ENCODE peak calls at places on chromosome 10, in seven cellular contexts. Q is body of pancreas; R is fibroblast of mammary gland; P is breast epithelium; H is AG09309; V is AG04450; A is CD4-positive, alpha-beta memory T cell. B is an unnamed sample.

GRCh38 chr10:92691591-92692084 is 1.9 kb downstream of the HHEX start:
- DNase-seq in Q (peak; percentile 60), R (no peak), P (no peak), H (no peak), V (no peak), A (peak; percentile 7), B (no peak)

GRCh38 chr10:51700228-51700835 is 937 bp upstream of the CSTF2T start:
- DNase-seq in Q (peak; percentile 81), R (no peak), P (no peak), H (no peak), V (no peak), A (peak; percentile 16), B (peak; percentile 32)

GRCh38 chr10:53209941-53210611 is 437.5 kb upstream of the MBL2 start:
- DNase-seq in Q (no peak), R (peak; percentile 0), P (no peak), H (no peak), V (no peak), A (no peak), B (peak; percentile 0)

GRCh38 chr10:66604195-66604594 is 321.6 kb upstream of the LRRTM3 start:
- DNase-seq in Q (no peak), R (no peak), P (no peak), H (no peak), V (no peak), A (no peak), B (no peak)

GRCh38 chr10:50469778-50470193 is 154.0 kb downstream of the SGMS1 start:
- DNase-seq in Q (no peak), R (no peak), P (no peak), H (no peak), V (no peak), A (no peak), B (no peak)

GRCh38 chr10:88792656-88793055 is 9.9 kb upstream of the LIPM start:
- DNase-seq in Q (peak; percentile 65), R (peak; percentile 75), P (no peak), H (peak; percentile 37), V (no peak), A (no peak), B (peak; percentile 69)

GRCh38 chr10:78458983-78459638 is 425.4 kb downstream of the RPS24 start:
- DNase-seq in Q (peak; percentile 74), R (peak; percentile 68), P (no peak), H (peak; percentile 35), V (peak; percentile 21), A (no peak), B (peak; percentile 91)

GRCh38 chr10:133080683-133081040 is 7.1 kb upstream of the ADGRA1 start:
- DNase-seq in Q (no peak), R (no peak), P (no peak), H (no peak), V (no peak), A (no peak), B (no peak)

GRCh38 chr10:44956717-44957706 is 2.6 kb upstream of the RASSF4 start:
- DNase-seq in Q (no peak), R (no peak), P (no peak), H (no peak), V (no peak), A (no peak), B (no peak)

GRCh38 chr10:3681642-3682554 is 103.1 kb downstream of the KLF6 start:
- DNase-seq in Q (peak; percentile 25), R (no peak), P (no peak), H (no peak), V (no peak), A (no peak), B (no peak)

GRCh38 chr10:89783406-89783805 is 82.0 kb downstream of the KIF20B start:
- DNase-seq in Q (no peak), R (no peak), P (no peak), H (no peak), V (no peak), A (no peak), B (peak; percentile 16)

GRCh38 chr10:115857856-115858255 is 415.1 kb downstream of the GFRA1 start:
- DNase-seq in Q (no peak), R (peak; percentile 54), P (no peak), H (peak; percentile 38), V (no peak), A (no peak), B (peak; percentile 26)

GRCh38 chr10:91579351-91579985 is 53.4 kb downstream of the PPP1R3C start:
- DNase-seq in Q (no peak), R (no peak), P (no peak), H (no peak), V (no peak), A (no peak), B (peak; percentile 79)

GRCh38 chr10:3867454-3868273 is 82.7 kb upstream of the KLF6 start:
- DNase-seq in Q (no peak), R (peak; percentile 58), P (no peak), H (no peak), V (no peak), A (no peak), B (no peak)

GRCh38 chr10:91042069-91042468 is 121.2 kb upstream of the ANKRD1 start:
- DNase-seq in Q (no peak), R (peak; percentile 24), P (no peak), H (no peak), V (no peak), A (no peak), B (no peak)

GRCh38 chr10:86664370-86665217 is 3.7 kb upstream of the LDB3 start:
- DNase-seq in Q (peak; percentile 25), R (no peak), P (no peak), H (no peak), V (no peak), A (no peak), B (no peak)

GRCh38 chr10:19209319-19209718 is 160.7 kb downstream of the MALRD1 start:
- DNase-seq in Q (no peak), R (no peak), P (no peak), H (no peak), V (no peak), A (no peak), B (no peak)

GRCh38 chr10:102657984-102658724 is 13.9 kb downstream of the TRIM8 start:
- DNase-seq in Q (peak; percentile 93), R (peak; percentile 37), P (peak; percentile 69), H (no peak), V (no peak), A (no peak), B (no peak)

GRCh38 chr10:59903871-59904270 is 2.5 kb downstream of the CCDC6 start:
- DNase-seq in Q (no peak), R (peak; percentile 64), P (no peak), H (peak; percentile 32), V (no peak), A (no peak), B (peak; percentile 50)

GRCh38 chr10:61963669-61964058 is 62.2 kb downstream of the ARID5B start:
- DNase-seq in Q (no peak), R (no peak), P (no peak), H (no peak), V (no peak), A (no peak), B (no peak)

GRCh38 chr10:91799580-91799975 is 1.4 kb downstream of the TNKS2 start:
- DNase-seq in Q (no peak), R (peak; percentile 44), P (no peak), H (no peak), V (no peak), A (no peak), B (peak; percentile 33)

GRCh38 chr10:72276421-72277339 is 3.0 kb downstream of the DDIT4 start:
- DNase-seq in Q (peak; percentile 86), R (peak; percentile 87), P (no peak), H (no peak), V (no peak), A (no peak), B (no peak)

DNA sequence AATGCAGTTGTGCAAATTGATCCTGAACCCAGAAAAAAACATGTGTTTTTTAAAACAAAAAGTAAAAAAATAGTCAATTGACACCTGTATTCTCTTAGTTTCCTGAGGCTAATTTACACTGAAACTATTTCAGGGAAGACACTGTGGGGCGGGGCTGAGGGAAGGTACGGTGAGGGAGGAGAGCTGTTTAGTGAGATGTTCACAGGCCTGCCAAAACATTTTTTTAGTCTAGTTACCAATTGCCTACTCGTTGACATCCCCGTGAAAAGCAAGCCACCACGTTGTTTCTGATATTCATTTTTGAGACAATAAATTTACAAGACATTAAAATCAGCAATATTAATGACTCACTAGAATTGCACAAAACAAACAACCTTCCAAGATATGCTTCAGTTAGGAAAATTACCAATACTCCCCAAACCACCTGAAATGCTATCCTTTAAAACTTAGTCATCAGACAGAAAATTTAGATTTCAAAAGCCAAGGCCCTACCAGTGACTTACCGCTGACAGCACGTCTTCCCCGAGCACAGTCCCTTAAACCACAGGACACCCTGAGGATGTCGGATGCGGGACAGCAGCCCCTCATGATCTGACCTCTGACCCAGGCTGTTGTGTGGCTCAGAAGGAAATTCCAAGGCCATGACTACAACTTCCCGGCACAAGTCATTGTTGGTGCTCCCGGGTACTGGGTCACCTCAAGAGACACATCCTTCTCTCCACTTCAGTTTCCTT is 279.2 kb downstream of the PRPF18 start:
- DNase-seq in Q (no peak), R (peak; percentile 83), P (no peak), H (no peak), V (no peak), A (no peak), B (peak; percentile 74)
- H3K4me3 ChIP-seq in Q (no peak overlapping the region), R (no peak overlapping the region), P (no peak overlapping the region), H (no peak overlapping the region), V (no peak overlapping the region), A (no peak overlapping the region), B (peak overlapping the region; percentile 31)

DNA sequence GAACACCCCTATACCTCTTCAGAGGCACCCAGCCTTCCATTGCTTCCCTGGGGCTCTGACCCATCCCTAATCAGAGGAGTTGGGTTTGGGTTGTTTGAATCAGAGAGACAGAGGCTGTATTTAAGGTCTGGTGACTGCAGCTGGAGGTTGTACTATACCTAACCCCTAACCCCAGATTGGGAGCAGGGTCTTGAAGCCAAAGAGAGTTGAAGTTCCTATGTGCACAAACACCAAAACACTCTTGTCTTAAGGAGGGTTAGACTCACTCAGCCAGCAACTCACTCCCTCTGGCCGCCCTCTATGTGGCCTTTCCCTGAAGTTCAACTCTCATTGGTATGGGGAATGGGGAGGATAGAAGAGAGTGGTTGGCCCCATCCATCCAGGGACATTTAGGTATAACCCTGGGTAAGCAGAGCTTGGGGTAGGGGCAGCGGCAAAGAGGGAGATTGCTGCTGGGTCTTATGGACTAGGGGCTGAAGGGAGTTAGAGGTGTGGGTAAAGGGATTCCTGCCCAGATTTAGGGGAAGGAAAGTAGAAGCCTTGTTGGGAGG is 80.0 kb downstream of the PAX2 start:
- DNase-seq in Q (no peak), R (no peak), P (peak; percentile 19), H (no peak), V (no peak), A (no peak), B (no peak)
- H3K4me3 ChIP-seq in Q (no peak overlapping the region), R (no peak overlapping the region), P (no peak overlapping the region), H (no peak overlapping the region), V (no peak overlapping the region), A (no peak overlapping the region), B (no peak overlapping the region)

DNA sequence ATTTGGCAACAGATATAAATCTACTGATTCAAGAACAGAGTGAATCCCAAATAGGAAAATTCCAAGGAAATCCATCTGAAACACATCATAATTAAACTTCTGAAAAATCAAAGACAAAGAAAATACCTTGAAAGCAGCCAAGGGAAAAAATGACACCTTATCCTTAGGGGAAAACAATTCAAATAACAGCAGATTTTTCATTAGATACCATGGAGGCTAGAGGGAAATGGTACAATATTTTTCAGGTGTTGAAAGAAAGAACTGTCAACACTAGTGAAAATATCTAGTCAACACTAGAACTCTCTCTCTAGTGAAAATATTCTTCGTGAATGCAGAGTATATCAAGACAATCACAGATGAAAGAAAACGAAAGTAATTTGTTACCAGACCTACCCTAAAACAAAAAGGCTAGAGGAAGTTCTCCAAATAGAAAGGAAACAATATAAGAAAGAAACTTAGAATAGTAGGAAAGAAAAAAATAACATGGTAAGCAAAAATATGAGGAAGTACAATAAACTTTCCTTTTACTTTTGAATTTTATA is 5.7 kb upstream of the FAM241B start:
- DNase-seq in Q (no peak), R (no peak), P (no peak), H (no peak), V (no peak), A (peak; percentile 46), B (no peak)
- H3K4me3 ChIP-seq in Q (no peak overlapping the region), R (no peak overlapping the region), P (no peak overlapping the region), H (no peak overlapping the region), V (no peak overlapping the region), A (no peak overlapping the region), B (no peak overlapping the region)

GRCh38 chr10:104680467-104681401 is 39.6 kb downstream of the SORCS3 start:
- DNase-seq in Q (no peak), R (peak; percentile 2), P (no peak), H (no peak), V (no peak), A (no peak), B (no peak)
- H3K4me3 ChIP-seq in Q (no peak overlapping the region), R (no peak overlapping the region), P (peak overlapping the region; percentile 35), H (peak overlapping the region; percentile 19), V (no peak overlapping the region), A (no peak overlapping the region), B (peak overlapping the region; percentile 46)